ENCODE peak calls at places on chromosomes 6 and 20, in eight cellular contexts. G is H9; A is adrenal gland; T is cardiac muscle cell; Z is upper lobe of left lung; Q is endothelial cell of umbilical vein; B is caudate nucleus; F is CD8-positive, alpha-beta memory T cell. I is an unnamed sample.

GRCh38 chr6:1624848-1625341 is 15.2 kb downstream of the FOXC1 start:
- DNase-seq in G (no peak), A (no peak), T (peak), Z (no peak), Q (peak), B (no peak), F (no peak), I (no peak)

GRCh38 chr6:127515234-127515793 is 3.8 kb downstream of the MTCL3 start:
- DNase-seq in G (peak), A (no peak), T (peak), Z (no peak), Q (no peak), B (no peak), F (no peak), I (no peak)

GRCh38 chr6:45496085-45496433 is 118.3 kb upstream of the SUPT3H start:
- DNase-seq in G (no peak), A (no peak), T (no peak), Z (no peak), Q (no peak), B (no peak), F (no peak), I (no peak)

GRCh38 chr20:53883098-53883762 is 187.2 kb downstream of the BCAS1 start:
- DNase-seq in G (no peak), A (no peak), T (no peak), Z (no peak), Q (no peak), B (no peak), F (no peak), I (no peak)

GRCh38 chr6:89536230-89536629 is 102.3 kb downstream of the LYRM2 start:
- DNase-seq in G (peak), A (no peak), T (no peak), Z (no peak), Q (no peak), B (no peak), F (no peak), I (no peak)

GRCh38 chr6:106913676-106914280 is 60.8 kb downstream of the CD24 start:
- DNase-seq in G (no peak), A (no peak), T (no peak), Z (no peak), Q (no peak), B (no peak), F (no peak), I (no peak)

GRCh38 chr6:15327271-15327670 is 81.4 kb downstream of the JARID2 start:
- DNase-seq in G (no peak), A (peak), T (no peak), Z (peak), Q (no peak), B (no peak), F (no peak), I (no peak)

GRCh38 chr20:63591147-63591533 is 17.1 kb upstream of the HELZ2 start:
- DNase-seq in G (no peak), A (no peak), T (no peak), Z (no peak), Q (no peak), B (no peak), F (no peak), I (no peak)

GRCh38 chr6:9914951-9915350 is 499.9 kb downstream of the TFAP2A start:
- DNase-seq in G (no peak), A (no peak), T (no peak), Z (no peak), Q (no peak), B (no peak), F (no peak), I (no peak)

GRCh38 chr6:122839477-122839876 is 50.4 kb downstream of the SMPDL3A start:
- DNase-seq in G (peak), A (peak), T (peak), Z (peak), Q (peak), B (no peak), F (peak), I (peak)

GRCh38 chr6:122839906-122840305 is 50.8 kb downstream of the SMPDL3A start:
- DNase-seq in G (no peak), A (no peak), T (no peak), Z (no peak), Q (no peak), B (no peak), F (no peak), I (no peak)

GRCh38 chr6:122845916-122846632 is 57.0 kb downstream of the SMPDL3A start:
- DNase-seq in G (no peak), A (no peak), T (no peak), Z (no peak), Q (no peak), B (no peak), F (no peak), I (no peak)

DNA sequence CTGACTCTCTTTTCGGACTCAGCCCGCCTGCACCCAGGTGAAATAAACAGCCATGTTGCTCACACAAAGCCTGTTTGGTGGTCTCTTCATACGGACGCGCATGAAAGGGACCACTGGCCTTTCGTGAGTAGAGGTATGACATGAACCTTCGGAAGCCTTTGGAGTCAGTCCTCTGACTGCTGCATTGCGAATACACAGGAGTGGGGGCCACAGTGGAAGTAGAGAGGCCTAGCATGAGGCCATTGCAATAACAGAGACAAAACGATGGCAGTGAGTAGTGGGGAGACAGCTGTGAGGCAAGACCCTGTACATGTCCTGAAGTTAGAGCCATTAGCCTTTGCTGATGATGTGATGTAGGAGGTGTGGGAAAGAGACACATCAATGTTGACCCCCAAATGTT is 56.4 kb downstream of the SMPDL3A start:
- DNase-seq in G (peak), A (no peak), T (no peak), Z (no peak), Q (no peak), B (no peak), F (no peak), I (no peak)
- H3K27ac ChIP-seq in G (peak), A (no peak), T (no peak), Z (no peak), Q (no peak), B (no peak), F (no peak), I (no peak)

DNA sequence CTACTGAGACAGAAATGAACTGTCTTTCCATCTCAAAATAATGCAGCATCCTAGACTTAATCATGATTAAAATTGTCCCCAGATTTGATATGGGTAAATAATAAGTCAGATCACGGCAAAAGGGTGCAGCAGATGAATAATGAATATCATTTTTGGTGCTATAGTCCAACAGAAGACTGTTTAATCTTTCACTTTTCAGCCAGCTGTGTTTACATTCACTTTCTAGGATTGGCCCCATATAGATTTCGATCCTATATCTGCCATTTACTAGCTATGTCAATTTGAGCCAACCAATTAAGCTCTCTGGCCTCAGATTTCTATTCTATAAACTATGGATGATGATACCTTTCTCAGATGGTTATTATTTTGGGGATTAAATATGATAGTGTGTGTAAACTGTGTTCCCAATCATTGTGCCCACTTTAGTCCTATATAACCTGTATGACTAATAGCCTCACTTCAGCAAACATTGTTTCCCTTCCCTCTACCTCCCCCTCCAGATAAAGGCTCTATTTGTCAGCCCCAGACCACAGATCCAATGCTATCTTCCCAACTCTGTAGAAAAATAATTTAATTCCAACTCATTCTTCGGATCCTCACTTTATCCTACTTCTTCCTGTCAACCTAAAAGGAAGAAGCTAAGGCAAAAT is 53.6 kb upstream of the NT5E start:
- DNase-seq in G (no peak), A (no peak), T (no peak), Z (no peak), Q (no peak), B (no peak), F (no peak), I (no peak)
- H3K27ac ChIP-seq in G (no peak), A (no peak), T (no peak), Z (no peak), Q (no peak), B (no peak), F (no peak), I (no peak)

DNA sequence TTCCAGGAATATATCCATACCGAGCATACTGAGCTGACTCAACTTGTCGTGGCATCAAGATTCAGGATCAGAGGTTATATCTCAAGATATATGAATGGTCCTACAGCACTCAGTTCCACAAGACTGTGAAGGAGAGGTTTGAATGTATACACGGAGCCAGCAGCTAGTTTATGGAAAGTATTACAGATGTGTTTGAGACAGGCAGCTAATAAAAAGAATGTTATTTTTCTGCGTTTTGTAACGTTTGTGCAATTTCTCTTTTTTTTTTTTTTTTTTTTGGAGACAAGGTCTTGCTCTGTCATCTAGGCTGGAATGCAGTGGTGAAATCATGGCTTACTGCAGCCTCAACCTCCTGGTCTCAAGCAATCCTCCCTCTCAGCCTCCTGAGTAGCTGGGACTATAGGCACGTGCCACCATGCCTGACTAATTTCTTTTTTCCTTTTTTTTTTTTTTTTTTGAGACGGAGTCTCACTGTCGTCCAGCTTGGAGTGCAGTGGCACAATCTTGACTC is 3.4 kb upstream of the FAM110A start:
- DNase-seq in G (no peak), A (peak), T (no peak), Z (peak), Q (no peak), B (no peak), F (no peak), I (no peak)
- H3K27ac ChIP-seq in G (no peak), A (no peak), T (peak), Z (peak), Q (no peak), B (no peak), F (no peak), I (no peak)

GRCh38 chr6:143579703-143580102 is 68.2 kb upstream of the FUCA2 start:
- DNase-seq in G (no peak), A (peak), T (no peak), Z (no peak), Q (peak), B (no peak), F (no peak), I (no peak)
- H3K27ac ChIP-seq in G (no peak), A (no peak), T (no peak), Z (no peak), Q (no peak), B (no peak), F (no peak), I (no peak)

DNA sequence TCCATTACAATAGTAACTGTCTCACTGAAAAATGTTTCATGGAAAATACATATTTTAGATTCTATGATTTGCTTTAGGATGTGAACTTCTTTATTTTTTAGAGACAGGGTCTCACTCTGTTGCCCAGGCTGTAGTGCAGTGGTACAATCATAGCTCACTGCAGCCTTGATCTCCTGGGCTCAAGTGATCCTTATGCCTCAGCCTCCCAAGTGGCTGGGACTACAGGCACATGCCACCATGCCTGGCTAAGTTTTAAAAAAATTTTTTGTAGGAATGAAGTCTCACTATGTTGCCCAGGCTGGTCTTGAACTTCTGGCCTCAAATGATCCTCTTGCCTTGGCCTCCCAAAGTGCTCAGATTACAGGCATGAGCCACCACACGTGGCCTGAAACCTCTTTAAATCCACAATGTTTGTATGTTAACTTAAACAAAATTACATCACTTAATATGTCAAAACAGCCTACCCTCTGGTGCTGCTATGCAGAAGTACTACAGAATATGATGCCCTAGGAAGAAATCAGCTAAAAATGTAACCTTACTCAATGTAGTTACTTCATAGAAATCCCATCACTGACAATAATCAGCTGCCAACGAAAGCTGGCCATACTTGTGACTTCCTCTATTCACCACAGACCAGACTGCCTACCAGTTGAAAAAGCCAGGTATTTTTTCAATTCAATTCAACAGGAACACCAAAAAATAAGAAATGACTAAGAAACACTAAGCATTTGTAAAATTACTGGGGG is 17.6 kb downstream of the EEF1A1 start:
- DNase-seq in G (no peak), A (no peak), T (no peak), Z (no peak), Q (no peak), B (no peak), F (no peak), I (no peak)
- H3K27ac ChIP-seq in G (no peak), A (no peak), T (no peak), Z (no peak), Q (no peak), B (no peak), F (no peak), I (no peak)